ENCODE peak calls at places on chromosomes 6 and 20, in ten cellular contexts. Q is NCI-H226; X is tibial artery; L is sigmoid colon; D is ascending aorta; A is nucleus accumbens; H is CD8-positive, alpha-beta T cell; W is activated CD4-positive, CD25-positive, alpha-beta regulatory T cell; P is psoas muscle; R is T-helper 1 cell. G is an unnamed sample.

GRCh38 chr6:150775400-150775799 is 90.1 kb upstream of the MTHFD1L start:
- DNase-seq in H (no peak), L (no peak), P (no peak), A (no peak), R (no peak), Q (no peak), X (no peak), W (no peak), D (no peak), G (no peak)

GRCh38 chr20:63118786-63119450 is 97.0 kb downstream of the YTHDF1 start:
- DNase-seq in L (no peak), R (no peak), H (no peak), D (no peak), X (no peak), P (no peak), W (no peak), Q (no peak), A (no peak), G (no peak)

GRCh38 chr20:31569163-31570020 is 35.7 kb upstream of the ID1 start:
- DNase-seq in L (peak), A (peak), R (peak), D (no peak), P (peak), W (peak), H (peak), X (peak), Q (peak), G (no peak)

GRCh38 chr20:22449115-22449973 is 135.0 kb downstream of the FOXA2 start:
- DNase-seq in W (no peak), L (no peak), P (no peak), X (no peak), D (no peak), A (no peak), R (no peak), Q (no peak), H (no peak), G (no peak)

GRCh38 chr6:78243519-78243918 is 590.7 kb downstream of the MEI4 start:
- DNase-seq in P (no peak), D (no peak), X (no peak), H (no peak), Q (peak), L (no peak), W (no peak), A (no peak), R (no peak), G (no peak)

GRCh38 chr20:50834599-50835005 is 39.7 kb downstream of the BCAS4 start:
- DNase-seq in A (no peak), Q (peak), D (no peak), L (no peak), H (no peak), W (no peak), X (no peak), R (no peak), P (no peak), G (no peak)

GRCh38 chr6:158327216-158327615 is 15.0 kb downstream of the TULP4 start:
- DNase-seq in W (no peak), L (no peak), D (no peak), H (no peak), R (no peak), X (no peak), A (no peak), P (no peak), Q (no peak), G (no peak)

GRCh38 chr20:22805970-22806369 is 221.6 kb upstream of the FOXA2 start:
- DNase-seq in D (no peak), W (no peak), L (no peak), X (no peak), R (no peak), Q (no peak), P (no peak), A (no peak), H (no peak), G (no peak)

GRCh38 chr6:77322604-77323003 is 140.7 kb downstream of the HTR1B start:
- DNase-seq in H (no peak), P (no peak), D (no peak), Q (no peak), X (no peak), L (no peak), W (no peak), R (no peak), A (no peak), G (no peak)

GRCh38 chr6:165556116-165556843 is 106.8 kb downstream of the PDE10A start:
- DNase-seq in H (no peak), R (no peak), D (no peak), W (no peak), L (no peak), X (no peak), P (no peak), Q (peak), A (no peak), G (no peak)

GRCh38 chr20:47198254-47198671 is 158.2 kb downstream of the ZMYND8 start:
- DNase-seq in R (no peak), X (no peak), A (no peak), W (no peak), H (no peak), P (no peak), Q (no peak), D (no peak), L (no peak), G (no peak)

GRCh38 chr20:33046412-33046811 is 7.3 kb upstream of the BPIFB3 start:
- DNase-seq in A (no peak), D (no peak), R (no peak), L (no peak), H (no peak), W (no peak), P (no peak), X (no peak), Q (no peak), G (no peak)

GRCh38 chr6:37741757-37742400 is 44.2 kb upstream of the MDGA1 start:
- DNase-seq in P (no peak), Q (no peak), D (no peak), R (no peak), L (no peak), H (peak), A (no peak), W (no peak), X (no peak), G (no peak)

GRCh38 chr6:123953920-123954319 is 150.3 kb downstream of the NKAIN2 start:
- DNase-seq in R (no peak), Q (no peak), D (no peak), P (no peak), X (no peak), A (no peak), L (no peak), H (no peak), W (no peak), G (no peak)

GRCh38 chr20:50919567-50919966 is 11.7 kb downstream of the ADNP start:
- DNase-seq in A (no peak), P (peak), H (no peak), R (no peak), W (no peak), D (no peak), L (peak), X (peak), Q (peak), G (no peak)

GRCh38 chr6:170096191-170096802 is 194.6 kb downstream of the DLL1 start:
- DNase-seq in Q (no peak), A (no peak), R (no peak), L (peak), D (no peak), P (no peak), H (no peak), W (no peak), X (peak), G (no peak)

GRCh38 chr20:31707994-31708744 is 14.5 kb downstream of the BCL2L1 start:
- DNase-seq in P (peak), A (no peak), W (no peak), X (peak), Q (no peak), H (no peak), D (no peak), R (no peak), L (peak), G (no peak)

GRCh38 chr20:10984899-10985298 is 311.1 kb upstream of the JAG1 start:
- DNase-seq in Q (no peak), H (no peak), R (no peak), X (no peak), D (no peak), A (no peak), L (no peak), W (no peak), P (no peak), G (no peak)

GRCh38 chr20:10466325-10466724 is 31.2 kb downstream of the SLX4IP start:
- DNase-seq in A (no peak), D (no peak), P (no peak), Q (no peak), W (no peak), R (no peak), L (no peak), X (no peak), H (no peak), G (no peak)

GRCh38 chr6:6681443-6681842 is 92.9 kb downstream of the LY86 start:
- DNase-seq in H (no peak), L (no peak), P (no peak), X (no peak), W (no peak), D (no peak), A (no peak), Q (no peak), R (no peak), G (no peak)

GRCh38 chr6:28488916-28489365 is 26.7 kb downstream of the GPX6 start:
- DNase-seq in D (no peak), H (no peak), W (no peak), R (no peak), X (no peak), A (no peak), L (no peak), P (no peak), Q (peak), G (no peak)

GRCh38 chr20:62728028-62728780 is 19.6 kb downstream of the NTSR1 start:
- DNase-seq in L (peak), R (no peak), P (no peak), A (no peak), D (no peak), Q (no peak), H (no peak), X (no peak), W (no peak), G (no peak)

GRCh38 chr6:46451343-46451742 is 39.9 kb downstream of the RCAN2 start:
- DNase-seq in X (no peak), W (no peak), D (no peak), L (no peak), P (no peak), A (no peak), H (no peak), R (no peak), Q (no peak), G (no peak)

GRCh38 chr6:81995548-81996289 is 243.2 kb upstream of the TENT5A start:
- DNase-seq in R (no peak), Q (peak), A (no peak), X (no peak), H (no peak), W (no peak), L (no peak), D (no peak), P (no peak), G (no peak)

GRCh38 chr6:30926644-30927043 is 5.3 kb downstream of the SFTA2 start:
- DNase-seq in R (no peak), P (no peak), W (no peak), X (no peak), A (no peak), L (no peak), Q (peak), H (no peak), D (no peak), G (no peak)

GRCh38 chr6:408599-409102 is 17.1 kb downstream of the IRF4 start:
- DNase-seq in H (no peak), X (peak), P (peak), W (no peak), D (no peak), R (no peak), A (no peak), L (no peak), Q (peak), G (no peak)

GRCh38 chr20:13262701-13263335 is 41.7 kb downstream of the ISM1 start:
- DNase-seq in L (no peak), W (no peak), X (no peak), D (no peak), R (no peak), P (no peak), H (no peak), A (no peak), Q (no peak), G (no peak)

GRCh38 chr20:41316602-41317535 is 662 bp downstream of the ZHX3 start:
- DNase-seq in L (peak), R (peak), D (peak), A (no peak), H (peak), X (peak), W (peak), Q (peak), P (peak), G (peak)

GRCh38 chr6:116277124-116277523 is 2.6 kb downstream of the TSPYL1 start:
- DNase-seq in L (no peak), Q (no peak), D (no peak), A (no peak), W (no peak), X (no peak), R (no peak), P (no peak), H (no peak), G (no peak)

GRCh38 chr6:45387236-45387635 is 9.5 kb upstream of the SUPT3H start:
- DNase-seq in L (no peak), W (no peak), H (no peak), Q (peak), D (no peak), X (no peak), P (no peak), A (no peak), R (no peak), G (no peak)

GRCh38 chr6:123509112-123509511 is 127.6 kb downstream of the TRDN start:
- DNase-seq in L (no peak), P (no peak), R (no peak), Q (no peak), X (no peak), W (no peak), D (no peak), A (no peak), H (no peak), G (no peak)

GRCh38 chr20:32281711-32282110 is 4.3 kb downstream of the KIF3B start:
- DNase-seq in D (no peak), A (no peak), Q (no peak), H (no peak), R (no peak), L (no peak), W (no peak), P (no peak), X (no peak), G (no peak)

GRCh38 chr20:5393218-5393870 is 76.6 kb upstream of the PROKR2 start:
- DNase-seq in Q (no peak), A (no peak), L (no peak), H (no peak), R (no peak), D (no peak), X (no peak), P (no peak), W (no peak), G (no peak)

GRCh38 chr6:39566381-39566934 is 158.8 kb downstream of the KIF6 start:
- DNase-seq in X (no peak), D (no peak), P (no peak), Q (no peak), H (no peak), A (no peak), R (no peak), W (no peak), L (no peak), G (no peak)

GRCh38 chr20:380763-381580 is 412 bp downstream of the TRIB3 start:
- DNase-seq in X (peak), A (no peak), R (peak), L (peak), Q (peak), W (peak), H (peak), D (no peak), P (peak), G (no peak)

GRCh38 chr20:36008461-36009035 is 40.2 kb downstream of the CNBD2 start:
- DNase-seq in H (no peak), W (no peak), P (no peak), R (no peak), A (no peak), X (no peak), D (no peak), L (no peak), Q (no peak), G (no peak)

GRCh38 chr20:62219992-62220665 is at the start of gene HRH3:
- DNase-seq in D (no peak), W (no peak), H (peak), L (no peak), Q (peak), A (no peak), X (no peak), R (peak), P (peak), G (no peak)

G was measured in hypothalamus.